ENCODE peak calls at places on chromosome 1, in five cellular contexts. V, I, Y, M and E are unnamed samples.
A peak's percentile ranks its signal among the peaks of the same experiment; 100 is the strongest.

GRCh38 chr1:47941609-47942237 is 55.5 kb downstream of the TRABD2B start:
- DNase-seq in V (peak; percentile 65), I (no peak), Y (peak; percentile 100), M (no peak), E (no peak)

GRCh38 chr1:106986603-106987002 is 69.9 kb upstream of the PRMT6 start:
- DNase-seq in V (no peak), I (no peak), Y (no peak), M (peak; percentile 25), E (no peak)

GRCh38 chr1:180365039-180365438 is 135.0 kb downstream of the LHX4 start:
- DNase-seq in V (no peak), I (no peak), Y (no peak), M (no peak), E (no peak)

GRCh38 chr1:157157481-157158190 is 19.4 kb upstream of the ETV3 start:
- DNase-seq in V (no peak), I (no peak), Y (no peak), M (no peak), E (no peak)

GRCh38 chr1:44786138-44786840 is 1.7 kb downstream of the BEST4 start:
- DNase-seq in V (peak; percentile 67), I (peak; percentile 76), Y (peak; percentile 49), M (no peak), E (peak; percentile 73)

GRCh38 chr1:205933672-205934618 is 9.3 kb downstream of the SLC26A9 start:
- DNase-seq in V (peak; percentile 63), I (no peak), Y (peak; percentile 90), M (no peak), E (no peak)

GRCh38 chr1:214331827-214332423 is 51.0 kb downstream of the SMYD2 start:
- DNase-seq in V (peak; percentile 20), I (peak; percentile 42), Y (peak; percentile 30), M (peak; percentile 14), E (peak; percentile 26)

GRCh38 chr1:157168015-157168414 is 29.8 kb upstream of the ETV3 start:
- DNase-seq in V (no peak), I (no peak), Y (no peak), M (no peak), E (no peak)

GRCh38 chr1:12166834-12167492 is at the start of gene TNFRSF1B:
- DNase-seq in V (peak; percentile 74), I (peak; percentile 74), Y (no peak), M (no peak), E (peak; percentile 60)